ENCODE peak calls at places on chromosomes 6 and 20, in ten cellular contexts. P is stomach, E is esophagus muscularis mucosa, F is breast epithelium, I is suprapubic skin, U is upper lobe of left lung, C is SK-N-MC, H is HCT116, M is spleen, Q is endothelial cell of umbilical vein. R is an unnamed sample.

GRCh38 chr20:10536531-10536930 is 101.4 kb downstream of the SLX4IP start:
- DNase-seq in E (no peak), U (no peak), Q (peak; percentile 41), F (peak; percentile 54), P (peak; percentile 74), M (no peak), H (no peak), I (no peak), C (no peak), R (no peak)

GRCh38 chr6:14321992-14322772 is 204.6 kb downstream of the CD83 start:
- DNase-seq in F (no peak), Q (no peak), H (peak; percentile 4), U (no peak), P (no peak), C (no peak), M (no peak), E (no peak), I (no peak), R (no peak)

GRCh38 chr6:76876922-76877553 is 586.3 kb downstream of the HTR1B start:
- DNase-seq in C (peak; percentile 57), H (no peak), U (peak; percentile 35), Q (peak; percentile 37), I (no peak), E (no peak), P (peak; percentile 54), M (no peak), F (no peak), R (no peak)

GRCh38 chr6:151179321-151179720 is 60.4 kb upstream of the AKAP12 start:
- DNase-seq in F (no peak), H (no peak), Q (peak; percentile 21), P (no peak), M (no peak), E (no peak), U (no peak), C (no peak), I (no peak), R (no peak)

GRCh38 chr6:143695106-143696059 is 17.6 kb downstream of the PHACTR2 start:
- DNase-seq in M (no peak), I (no peak), E (no peak), F (no peak), P (no peak), Q (peak; percentile 49), U (no peak), C (no peak), H (no peak), R (no peak)

GRCh38 chr6:46510656-46511055 is 19.4 kb upstream of the RCAN2 start:
- DNase-seq in I (no peak), U (no peak), E (no peak), M (no peak), C (no peak), P (no peak), F (no peak), H (no peak), Q (no peak), R (no peak)

GRCh38 chr6:108565091-108565766 is 4.5 kb downstream of the FOXO3 start:
- DNase-seq in C (no peak), F (no peak), E (no peak), P (no peak), M (no peak), I (no peak), H (no peak), U (no peak), Q (peak; percentile 33), R (no peak)

GRCh38 chr6:51996296-51996947 is 91.0 kb downstream of the PKHD1 start:
- DNase-seq in U (no peak), E (peak; percentile 26), Q (no peak), C (no peak), I (no peak), H (no peak), F (no peak), P (no peak), M (no peak), R (no peak)

GRCh38 chr20:41002842-41003142 is 25.8 kb upstream of the TOP1 start:
- DNase-seq in P (no peak), C (no peak), F (no peak), M (no peak), U (no peak), I (no peak), H (no peak), E (no peak), Q (no peak), R (no peak)

GRCh38 chr20:58149412-58150091 is 78.9 kb downstream of the ANKRD60 start:
- DNase-seq in U (no peak), H (no peak), E (no peak), F (no peak), C (no peak), P (no peak), I (no peak), Q (no peak), M (no peak), R (no peak)

GRCh38 chr6:64774881-64775280 is 932.1 kb downstream of the EYS start:
- DNase-seq in I (no peak), M (no peak), C (no peak), H (no peak), F (no peak), Q (no peak), E (no peak), P (no peak), U (no peak), R (no peak)

GRCh38 chr6:12733876-12734275 is 17.3 kb downstream of the PHACTR1 start:
- DNase-seq in E (no peak), Q (no peak), C (peak; percentile 12), H (no peak), M (no peak), F (no peak), P (no peak), I (no peak), U (no peak), R (no peak)

GRCh38 chr6:80502871-80503270 is 396.4 kb downstream of the BCKDHB start:
- DNase-seq in U (no peak), H (no peak), Q (no peak), M (no peak), P (no peak), E (no peak), F (no peak), C (no peak), I (no peak), R (no peak)

GRCh38 chr6:135087403-135087802 is 32.8 kb upstream of the HBS1L start:
- DNase-seq in E (no peak), C (no peak), P (no peak), H (no peak), I (no peak), F (no peak), U (no peak), Q (no peak), M (no peak), R (no peak)

GRCh38 chr20:43914286-43914685 is 366 bp upstream of the TOX2 start:
- DNase-seq in C (no peak), M (no peak), F (no peak), E (no peak), U (peak; percentile 83), Q (no peak), P (no peak), I (no peak), H (no peak), R (no peak)

GRCh38 chr20:63330940-63331339 is 30.2 kb downstream of the CHRNA4 start:
- DNase-seq in F (no peak), P (no peak), U (peak; percentile 50), Q (no peak), M (no peak), I (no peak), C (no peak), E (no peak), H (no peak), R (no peak)

DNA sequence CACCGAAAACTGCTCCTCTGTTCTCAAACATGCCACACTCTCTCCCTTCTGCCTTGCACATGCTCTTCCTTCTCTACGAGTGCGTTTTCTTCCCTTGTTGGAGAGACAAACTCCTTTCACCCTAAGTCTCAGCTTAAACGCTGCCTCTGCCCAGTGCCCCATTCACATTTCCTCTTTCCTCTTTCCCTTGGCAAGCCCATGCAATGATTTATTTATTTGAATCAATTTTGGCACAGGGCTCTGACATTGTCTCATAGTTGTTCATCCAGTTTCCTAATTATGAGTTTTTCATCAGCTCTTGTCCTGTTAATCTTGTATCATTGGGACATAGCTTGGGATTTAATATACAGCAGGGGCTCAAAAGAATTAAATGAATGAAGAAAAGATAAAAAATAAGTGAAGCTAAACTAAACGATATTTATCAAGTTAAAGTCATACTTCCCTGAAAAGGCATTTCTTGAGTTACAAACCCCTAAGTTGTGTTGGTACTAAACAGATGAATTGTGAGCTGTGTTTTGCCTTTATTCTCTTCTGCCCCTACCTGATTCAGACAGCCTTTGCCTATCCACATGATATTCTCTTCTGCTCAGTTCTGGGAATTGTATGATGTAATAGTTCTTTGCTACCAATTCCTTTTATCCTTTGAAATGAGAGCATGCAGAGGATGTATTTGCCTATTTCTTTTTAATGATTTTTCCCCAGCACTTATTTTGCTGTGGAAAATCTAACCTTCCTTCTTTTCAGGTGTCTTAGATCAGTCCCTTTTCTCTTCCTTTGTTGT is 704.4 kb downstream of the UTRN start:
- DNase-seq in C (no peak), I (no peak), P (no peak), H (no peak), M (no peak), F (peak; percentile 19), Q (peak; percentile 63), E (no peak), U (no peak), R (no peak)
- TF ChIP-seq POLR2AphosphoS5 in C (no peak), I (no peak), P (no peak), H (no peak), M (no peak), F (no peak), Q (no peak), E (no peak), U (no peak), R (no peak)

DNA sequence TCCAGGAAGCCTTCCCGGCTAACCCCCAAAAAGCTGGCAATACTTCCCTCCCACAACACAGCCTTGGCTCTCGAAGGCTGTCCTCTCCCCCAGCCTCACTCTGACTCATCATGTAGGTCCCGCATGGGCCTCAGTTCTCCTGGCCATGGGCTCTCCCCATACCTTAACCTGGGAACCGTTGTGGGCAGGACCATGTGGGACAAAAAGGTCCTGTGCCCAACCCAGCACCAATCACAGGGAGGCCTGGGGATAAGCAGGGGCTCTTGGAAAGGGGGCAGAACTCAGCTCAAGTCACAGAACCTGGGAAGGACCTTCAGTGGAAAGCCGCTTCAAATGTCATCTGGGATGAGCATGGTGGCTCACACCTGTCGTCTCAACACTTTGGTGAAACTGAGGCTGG is 45.5 kb downstream of the MRPL14 start:
- DNase-seq in Q (no peak), U (no peak), I (no peak), M (no peak), H (no peak), F (no peak), E (no peak), C (no peak), P (no peak), R (no peak)
- H3K27ac ChIP-seq in Q (no peak overlapping the region), U (no peak overlapping the region), I (no peak overlapping the region), M (no peak overlapping the region), H (no peak overlapping the region), F (no peak overlapping the region), E (no peak overlapping the region), C (no peak overlapping the region), P (no peak overlapping the region), R (no peak overlapping the region)

GRCh38 chr20:38033330-38034107 is at the start of the genes RPRD1B and TTI1:
- DNase-seq in I (peak; percentile 92), H (peak; percentile 80), U (peak; percentile 97), F (peak; percentile 89), Q (peak; percentile 92), E (peak; percentile 98), M (peak; percentile 97), C (peak; percentile 55), P (peak; percentile 93), R (peak; percentile 94)
- H3K4me3 ChIP-seq in I (peak within 1 kb of the TSS; percentile 73), H (peak within 1 kb of the TSS; percentile 95), U (peak within 1 kb of the TSS; percentile 77), F (peak within 1 kb of the TSS; percentile 91), Q (peak within 1 kb of the TSS; percentile 64), E (peak within 1 kb of the TSS; percentile 96), M (peak within 1 kb of the TSS; percentile 95), C (peak within 1 kb of the TSS; percentile 99), P (peak within 1 kb of the TSS; percentile 99), R (peak within 1 kb of the TSS; percentile 82)

GRCh38 chr6:81758221-81758620 is 5.7 kb upstream of the TENT5A start:
- DNase-seq in P (no peak), C (no peak), E (no peak), M (no peak), U (no peak), H (no peak), Q (no peak), I (no peak), F (no peak), R (no peak)
- TF ChIP-seq POLR2AphosphoS5 in P (no peak), C (no peak), E (no peak), M (no peak), U (no peak), H (no peak), Q (no peak), I (no peak), F (no peak), R (no peak)

R was measured in sigmoid colon.